ENCODE peak calls at places on chromosomes 6 and 20, in five cellular contexts. R is substantia nigra, O is nucleus accumbens, G is NT2/D1, S is BE2C. T is an unnamed sample.

GRCh38 chr6:105452924-105453756 is 50.3 kb upstream of the PREP start:
- DNase-seq in R (no peak), O (no peak), G (no peak), S (no peak), T (no peak)

GRCh38 chr6:113414511-113414910 is 442.6 kb upstream of the MARCKS start:
- DNase-seq in R (peak), O (no peak), G (no peak), S (peak), T (peak)

GRCh38 chr20:24998631-24999445 is 6.3 kb upstream of the APMAP start:
- DNase-seq in R (no peak), O (no peak), G (no peak), S (peak), T (no peak)

GRCh38 chr6:145629478-145629877 is 105.8 kb downstream of the EPM2A start:
- DNase-seq in R (no peak), O (no peak), G (no peak), S (no peak), T (no peak)

GRCh38 chr20:33664085-33664761 is 2.1 kb downstream of the C20orf144 start:
- DNase-seq in R (no peak), O (no peak), G (no peak), S (no peak), T (no peak)

GRCh38 chr20:33653218-33653899 is 8.8 kb upstream of the C20orf144 start:
- DNase-seq in R (peak), O (peak), G (no peak), S (peak), T (peak)

GRCh38 chr6:19434065-19434464 is 403.1 kb upstream of the ID4 start:
- DNase-seq in R (no peak), O (no peak), G (no peak), S (no peak), T (no peak)

GRCh38 chr20:59297641-59298040 is 2.8 kb upstream of the EDN3 start:
- DNase-seq in R (no peak), O (no peak), G (no peak), S (no peak), T (no peak)

GRCh38 chr20:7714549-7714948 is 225.7 kb downstream of the HAO1 start:
- DNase-seq in R (no peak), O (no peak), G (no peak), S (no peak), T (no peak)

GRCh38 chr20:58651548-58651822 is 402 bp downstream of the STX16 start:
- DNase-seq in R (no peak), O (peak), G (no peak), S (no peak), T (no peak)

GRCh38 chr6:14266266-14266665 is 148.7 kb downstream of the CD83 start:
- DNase-seq in R (no peak), O (no peak), G (no peak), S (no peak), T (no peak)

GRCh38 chr20:61925555-61926252 is 140.0 kb downstream of the TAF4 start:
- DNase-seq in R (no peak), O (no peak), G (no peak), S (no peak), T (peak)

GRCh38 chr20:2851086-2851485 is 10.5 kb downstream of the VPS16 start:
- DNase-seq in R (no peak), O (no peak), G (no peak), S (no peak), T (no peak)

GRCh38 chr6:148177589-148178233 is 164.9 kb upstream of the SASH1 start:
- DNase-seq in R (peak), O (peak), G (peak), S (peak), T (peak)

GRCh38 chr6:82144852-82145332 is 102.7 kb downstream of the IBTK start:
- DNase-seq in R (no peak), O (peak), G (no peak), S (peak), T (peak)

GRCh38 chr6:120826253-120826652 is 508.0 kb downstream of the TBC1D32 start:
- DNase-seq in R (no peak), O (no peak), G (peak), S (peak), T (no peak)

GRCh38 chr6:135909737-135910387 is 58.4 kb downstream of the PDE7B start:
- DNase-seq in R (no peak), O (no peak), G (peak), S (peak), T (peak)

GRCh38 chr6:112841553-112842337 is 494.6 kb downstream of the RFPL4B start:
- DNase-seq in R (no peak), O (no peak), G (no peak), S (no peak), T (no peak)

GRCh38 chr6:129494586-129494985 is 215.4 kb downstream of the ARHGAP18 start:
- DNase-seq in R (no peak), O (no peak), G (no peak), S (no peak), T (no peak)

GRCh38 chr6:20610636-20611200 is 76.5 kb downstream of the CDKAL1 start:
- DNase-seq in R (no peak), O (no peak), G (no peak), S (no peak), T (no peak)

GRCh38 chr6:94645191-94645590 is 932.1 kb upstream of the MANEA start:
- DNase-seq in R (no peak), O (no peak), G (no peak), S (no peak), T (no peak)

T was measured in MG63.